ENCODE peak calls at places on chromosomes 1 and 21, in four cellular contexts. E is GM23338, O is SK-N-SH, Q is Karpas-422. B is an unnamed sample.

GRCh38 chr21:32018381-32018780 is 145.6 kb downstream of the HUNK start:
- DNase-seq in E (no peak), O (no peak), Q (no peak), B (no peak)

GRCh38 chr1:30722175-30722537 is 1.2 kb downstream of the MATN1 start:
- DNase-seq in E (no peak), O (no peak), Q (no peak), B (no peak)

GRCh38 chr1:193629875-193630274 is 443.5 kb upstream of the B3GALT2 start:
- DNase-seq in E (peak; percentile 20), O (no peak), Q (no peak), B (peak; percentile 4)

GRCh38 chr21:41835711-41836154 is 43.4 kb downstream of the PRDM15 start:
- DNase-seq in E (no peak), O (no peak), Q (no peak), B (no peak)

GRCh38 chr1:239262538-239262937 is 123.8 kb upstream of the CHRM3 start:
- DNase-seq in E (peak; percentile 11), O (no peak), Q (no peak), B (peak; percentile 37)

GRCh38 chr21:42061866-42062542 is 9.1 kb upstream of the UMODL1 start:
- DNase-seq in E (peak; percentile 41), O (no peak), Q (peak; percentile 75), B (no peak)

GRCh38 chr1:177783052-177783451 is 186.8 kb downstream of the SEC16B start:
- DNase-seq in E (peak; percentile 41), O (no peak), Q (peak; percentile 65), B (no peak)

GRCh38 chr1:3992103-3992556 is 92.1 kb upstream of the C1orf174 start:
- DNase-seq in E (no peak), O (no peak), Q (no peak), B (no peak)

GRCh38 chr21:43280949-43281633 is 112.3 kb downstream of the CRYAA start:
- DNase-seq in E (no peak), O (no peak), Q (no peak), B (no peak)

GRCh38 chr1:71829346-71829745 is 453.0 kb downstream of the NEGR1 start:
- DNase-seq in E (no peak), O (no peak), Q (no peak), B (no peak)
- H3K9me2 ChIP-seq in E (no peaks in the 10 kb centered on the region), O (no peaks in the 10 kb centered on the region), Q (no peaks in the 10 kb centered on the region), B (no peaks in the 10 kb centered on the region)

GRCh38 chr1:198663996-198664789 is 25.4 kb downstream of the PTPRC start:
- DNase-seq in E (no peak), O (no peak), Q (peak; percentile 73), B (no peak)
- H3K4me2 ChIP-seq in E (no peak overlapping the region), O (no peak overlapping the region), Q (peak overlapping the region; percentile 34), B (no peak overlapping the region)

DNA sequence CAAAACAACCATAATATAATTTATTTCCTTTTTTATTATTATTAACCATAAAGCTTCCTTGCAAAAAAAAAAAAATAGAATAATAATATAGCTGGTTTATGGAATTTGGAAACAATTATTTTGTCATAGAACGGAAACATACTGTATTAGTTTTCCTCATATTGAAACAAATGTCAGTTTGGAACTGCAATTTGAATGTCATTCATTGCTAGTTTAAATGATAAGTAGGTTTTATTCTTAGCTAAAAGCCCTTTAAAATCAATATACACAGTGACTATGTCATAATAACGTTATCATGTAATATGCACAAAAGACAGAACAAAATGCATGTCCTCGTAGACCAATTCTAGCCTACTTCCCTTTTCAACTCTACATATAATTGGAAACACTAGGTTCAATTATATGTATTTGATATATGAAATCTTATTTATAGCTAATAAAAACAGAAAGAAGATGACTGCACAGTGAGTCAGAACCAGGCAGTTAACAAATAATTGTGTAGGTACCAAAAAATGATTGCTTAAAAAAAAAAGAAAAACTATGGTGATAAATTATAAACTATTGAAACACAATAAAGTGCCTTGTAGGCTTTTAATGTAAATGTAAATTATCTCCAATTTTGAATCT is 85.2 kb upstream of the EXO1 start:
- DNase-seq in E (no peak), O (no peak), Q (no peak), B (peak; percentile 87)
- H3K9me2 ChIP-seq in E (no peaks in the 10 kb centered on the region), O (no peaks in the 10 kb centered on the region), Q (no peaks in the 10 kb centered on the region), B (no peaks in the 10 kb centered on the region)

DNA sequence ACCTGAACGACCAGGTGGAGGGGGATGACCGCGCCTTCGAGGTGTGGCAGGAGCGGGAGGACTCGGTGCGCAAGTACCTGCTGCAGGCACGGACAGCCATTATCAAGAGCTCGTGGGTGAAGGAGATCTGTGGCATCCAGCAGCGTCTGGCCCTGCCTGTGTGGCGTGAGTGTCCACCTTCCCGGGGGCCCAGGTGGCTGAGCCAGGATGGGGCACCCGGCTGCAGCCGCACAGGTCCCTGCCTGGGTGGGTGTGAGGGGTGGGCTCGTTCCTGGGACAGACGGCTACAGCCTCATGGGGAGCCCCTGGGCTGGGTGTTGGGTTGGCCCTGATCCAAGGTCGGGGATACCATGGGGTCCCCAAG is 65.2 kb downstream of the TRIM11 start:
- DNase-seq in E (no peak), O (no peak), Q (no peak), B (no peak)
- H3K4me2 ChIP-seq in E (no peak overlapping the region), O (no peak overlapping the region), Q (no peak overlapping the region), B (no peak overlapping the region)

DNA sequence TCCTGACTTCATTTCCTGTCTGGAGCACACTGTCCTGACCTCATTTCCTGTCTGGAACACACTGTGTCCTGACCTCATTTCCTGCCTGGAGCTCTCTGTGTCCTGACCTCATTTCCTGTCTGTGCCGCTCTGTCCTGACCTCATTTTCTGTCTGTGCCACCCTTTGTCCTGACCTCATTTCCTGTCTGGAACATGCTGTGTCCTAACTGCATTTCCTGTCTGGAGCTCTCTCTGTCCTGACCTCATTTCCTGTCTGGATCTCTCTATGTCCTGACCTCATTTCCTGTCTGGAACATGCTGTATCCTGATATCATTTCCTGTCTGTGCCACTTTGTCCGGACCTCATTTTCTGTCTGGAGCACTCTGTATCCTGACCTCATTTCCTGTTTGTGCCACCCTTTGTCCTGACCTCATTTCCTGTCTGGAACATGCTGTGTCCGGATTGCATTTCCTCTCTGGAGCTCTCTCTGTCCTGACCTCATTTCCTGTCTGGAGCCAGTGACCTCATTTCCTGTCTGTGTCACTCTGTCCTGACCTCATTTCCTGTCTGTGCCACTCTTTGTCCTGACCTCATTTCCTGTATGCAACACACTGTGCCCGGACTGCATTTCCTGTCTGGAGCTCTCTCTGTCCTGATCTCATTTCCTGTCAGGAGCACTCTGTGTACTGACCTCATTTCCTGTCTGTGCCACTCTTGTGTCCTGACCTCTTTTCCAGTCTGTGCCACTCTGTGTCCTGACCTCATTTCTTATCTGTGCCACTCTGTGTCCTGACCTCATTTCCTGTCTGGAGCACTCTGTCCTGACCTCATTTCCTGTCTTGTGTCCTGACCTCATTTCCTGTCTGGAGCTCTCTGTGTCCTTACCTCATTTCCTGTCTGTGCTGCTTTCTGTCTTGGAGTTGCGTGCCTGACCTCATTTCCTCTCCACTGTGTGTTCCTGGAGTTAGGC is 27.6 kb downstream of the SKI start:
- DNase-seq in E (peak; percentile 61), O (peak; percentile 63), Q (peak; percentile 76), B (peak; percentile 59)
- H3K9me2 ChIP-seq in E (peaks cover 12% of the 10 kb centered on the region), O (no peaks in the 10 kb centered on the region), Q (no peaks in the 10 kb centered on the region), B (no peaks in the 10 kb centered on the region)

GRCh38 chr1:9182784-9183257 is 51.8 kb upstream of the H6PD start:
- DNase-seq in E (peak; percentile 43), O (peak; percentile 76), Q (no peak), B (no peak)

GRCh38 chr1:9181176-9181906 is 52.4 kb upstream of the GPR157 start:
- DNase-seq in E (peak; percentile 81), O (peak; percentile 86), Q (peak; percentile 77), B (peak; percentile 58)

GRCh38 chr1:9183441-9183840 is 51.1 kb upstream of the H6PD start:
- DNase-seq in E (peak; percentile 52), O (no peak), Q (no peak), B (no peak)

GRCh38 chr1:9183898-9184297 is 50.7 kb upstream of the H6PD start:
- DNase-seq in E (no peak), O (no peak), Q (no peak), B (no peak)

GRCh38 chr1:9181990-9182783 is 52.4 kb upstream of the H6PD start:
- DNase-seq in E (peak; percentile 56), O (peak; percentile 86), Q (no peak), B (peak; percentile 39)
- H3K4me2 ChIP-seq in E (peak overlapping the region; percentile 98), O (peak overlapping the region; percentile 80), Q (no peak overlapping the region), B (peak overlapping the region; percentile 85)

GRCh38 chr1:10209590-10209904 is 823 bp upstream of the KIF1B start:
- DNase-seq in E (no peak), O (no peak), Q (no peak), B (no peak)

GRCh38 chr1:10212476-10212875 is 2.1 kb downstream of the KIF1B start:
- DNase-seq in E (no peak), O (no peak), Q (no peak), B (no peak)

GRCh38 chr1:10211805-10212405 is 1.5 kb downstream of the KIF1B start:
- DNase-seq in E (no peak), O (peak; percentile 34), Q (no peak), B (peak; percentile 47)

GRCh38 chr1:10209905-10210810 is at the start of gene KIF1B:
- DNase-seq in E (peak; percentile 98), O (peak; percentile 100), Q (peak; percentile 98), B (peak; percentile 98)

DNA sequence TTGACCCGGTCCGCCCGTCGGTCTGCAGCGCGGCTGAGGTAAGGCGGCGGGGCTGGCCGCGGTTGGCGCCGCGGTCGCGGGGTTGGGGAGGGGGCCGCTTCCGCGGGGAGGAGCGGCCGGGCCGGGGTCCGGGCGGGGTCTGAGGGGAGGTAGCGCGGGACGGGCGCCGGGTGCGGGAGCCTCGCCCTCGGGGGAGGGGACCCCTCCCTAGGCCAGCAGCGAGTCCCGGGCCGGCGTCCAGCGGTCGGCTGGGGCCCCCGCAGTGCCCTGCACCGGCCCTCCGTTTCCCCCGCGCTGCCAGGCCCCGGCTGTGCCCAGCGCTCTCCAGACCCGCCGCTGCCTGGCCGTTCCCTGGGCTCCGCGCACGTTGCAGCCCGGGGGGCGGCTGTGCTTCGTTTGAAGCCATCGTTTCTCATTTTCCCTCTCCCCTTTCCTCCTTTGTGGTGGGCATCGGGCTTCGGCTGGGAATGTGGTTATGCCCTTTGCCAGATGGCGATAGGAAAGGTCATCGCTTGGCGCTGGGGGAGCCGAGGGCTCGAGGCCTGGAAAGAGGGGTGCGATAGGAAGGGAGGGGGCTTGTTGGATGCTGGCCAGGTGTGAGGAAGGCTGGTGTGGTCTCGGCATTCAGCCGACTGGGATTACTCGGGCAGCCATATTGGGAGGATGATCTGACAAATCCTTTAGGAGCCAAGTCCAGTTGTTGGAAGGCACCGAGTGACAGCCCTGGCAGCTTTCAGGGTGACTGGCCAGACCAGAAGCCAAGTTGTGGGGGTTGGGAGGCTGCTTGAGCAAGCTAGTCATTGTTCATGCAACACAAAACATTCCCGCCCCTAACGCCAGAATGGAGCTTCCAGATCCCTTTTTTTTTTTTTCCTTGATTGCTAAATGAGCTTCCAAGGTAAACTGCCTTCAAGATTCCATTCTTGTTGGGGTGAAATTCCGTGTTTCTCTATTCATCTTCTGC is 753 bp downstream of the KIF1B start:
- DNase-seq in E (peak; percentile 77), O (peak; percentile 76), Q (no peak), B (peak; percentile 90)
- H3K9me2 ChIP-seq in E (no peaks in the 10 kb centered on the region), O (no peaks in the 10 kb centered on the region), Q (no peaks in the 10 kb centered on the region), B (no peaks in the 10 kb centered on the region)